ENCODE peak calls at places on chromosomes 6 and 20, in five cellular contexts. W is T-cell; P is CD4-positive, alpha-beta memory T cell; D is immature natural killer cell; I is RPMI8226. K is an unnamed sample.
A peak's percentile ranks its signal among the peaks of the same experiment; 100 is the strongest.

GRCh38 chr20:62816879-62817873 is at the start of gene COL9A3:
- DNase-seq in W (no peak), P (no peak), D (no peak), I (no peak), K (no peak)

GRCh38 chr6:11224966-11225463 is 7.5 kb downstream of the NEDD9 start:
- DNase-seq in W (no peak), P (no peak), D (peak; percentile 41), I (no peak), K (no peak)

GRCh38 chr6:40359808-40360207 is 227.4 kb downstream of the LRFN2 start:
- DNase-seq in W (no peak), P (no peak), D (no peak), I (no peak), K (peak; percentile 98)

GRCh38 chr6:134863763-134864510 is 86.0 kb downstream of the ALDH8A1 start:
- DNase-seq in W (no peak), P (no peak), D (no peak), I (no peak), K (no peak)

GRCh38 chr20:16970751-16971150 is 222.6 kb downstream of the OTOR start:
- DNase-seq in W (no peak), P (no peak), D (no peak), I (no peak), K (no peak)

GRCh38 chr20:37388831-37389230 is 42.9 kb downstream of the SRC start:
- DNase-seq in W (no peak), P (no peak), D (no peak), I (no peak), K (no peak)

GRCh38 chr20:10463622-10464021 is 28.5 kb downstream of the SLX4IP start:
- DNase-seq in W (no peak), P (no peak), D (no peak), I (no peak), K (no peak)

GRCh38 chr20:4726710-4727391 is 5.1 kb downstream of the PRND start:
- DNase-seq in W (peak; percentile 37), P (peak; percentile 54), D (peak; percentile 39), I (peak; percentile 69), K (no peak)

GRCh38 chr6:11722224-11722623 is 56.4 kb downstream of the ADTRP start:
- DNase-seq in W (no peak), P (no peak), D (no peak), I (no peak), K (no peak)

GRCh38 chr6:97626586-97627441 is 343.8 kb upstream of the MMS22L start:
- DNase-seq in W (no peak), P (no peak), D (no peak), I (peak; percentile 6), K (no peak)

GRCh38 chr20:9223296-9223695 is 154.4 kb downstream of the PLCB4 start:
- DNase-seq in W (no peak), P (no peak), D (no peak), I (peak; percentile 66), K (no peak)

GRCh38 chr6:113560908-113561307 is 296.2 kb upstream of the MARCKS start:
- DNase-seq in W (no peak), P (no peak), D (no peak), I (no peak), K (no peak)

GRCh38 chr6:41377071-41377470 is 41.7 kb downstream of the NCR2 start:
- DNase-seq in W (no peak), P (no peak), D (no peak), I (no peak), K (no peak)

GRCh38 chr6:121285041-121285440 is 49.2 kb downstream of the TBC1D32 start:
- DNase-seq in W (no peak), P (no peak), D (no peak), I (no peak), K (no peak)

GRCh38 chr20:1674361-1674760 is 16.8 kb upstream of the SIRPG start:
- DNase-seq in W (peak; percentile 16), P (peak; percentile 39), D (no peak), I (no peak), K (no peak)

GRCh38 chr6:125718109-125718508 is 31.3 kb upstream of the HEY2 start:
- DNase-seq in W (no peak), P (no peak), D (no peak), I (no peak), K (no peak)

GRCh38 chr6:110066091-110066490 is 88.0 kb downstream of the GPR6 start:
- DNase-seq in W (no peak), P (no peak), D (no peak), I (no peak), K (no peak)

GRCh38 chr6:5956939-5957338 is 49.8 kb downstream of the NRN1 start:
- DNase-seq in W (no peak), P (no peak), D (no peak), I (no peak), K (no peak)

GRCh38 chr6:30888472-30889137 is 4.3 kb downstream of the DDR1 start:
- DNase-seq in W (no peak), P (no peak), D (no peak), I (no peak), K (no peak)

GRCh38 chr6:42786525-42786985 is 4.7 kb downstream of the BICRAL start:
- DNase-seq in W (no peak), P (no peak), D (no peak), I (no peak), K (no peak)

GRCh38 chr6:169930799-169931198 is 179.4 kb downstream of the ERMARD start:
- DNase-seq in W (no peak), P (no peak), D (no peak), I (peak; percentile 9), K (no peak)

GRCh38 chr6:54586251-54586650 is 260.3 kb upstream of the FAM83B start:
- DNase-seq in W (no peak), P (no peak), D (no peak), I (no peak), K (no peak)

GRCh38 chr6:15265787-15266186 is 19.9 kb downstream of the JARID2 start:
- DNase-seq in W (no peak), P (no peak), D (no peak), I (no peak), K (no peak)

GRCh38 chr6:135281227-135281626 is 100.1 kb downstream of the MYB start:
- DNase-seq in W (no peak), P (no peak), D (no peak), I (no peak), K (no peak)

GRCh38 chr6:38508286-38508685 is 131.4 kb downstream of the BTBD9 start:
- DNase-seq in W (no peak), P (no peak), D (no peak), I (no peak), K (no peak)

GRCh38 chr20:47315339-47315662 is 41.2 kb downstream of the ZMYND8 start:
- DNase-seq in W (no peak), P (no peak), D (no peak), I (no peak), K (no peak)

GRCh38 chr6:13404115-13404891 is 76.0 kb upstream of the TBC1D7 start:
- DNase-seq in W (no peak), P (no peak), D (no peak), I (no peak), K (no peak)

GRCh38 chr20:61970357-61970756 is 95.3 kb downstream of the TAF4 start:
- DNase-seq in W (no peak), P (no peak), D (no peak), I (no peak), K (no peak)

GRCh38 chr20:58102744-58103516 is 125.5 kb downstream of the ANKRD60 start:
- DNase-seq in W (no peak), P (no peak), D (no peak), I (no peak), K (no peak)

GRCh38 chr6:33634203-33634727 is 13.1 kb downstream of the ITPR3 start:
- DNase-seq in W (no peak), P (no peak), D (no peak), I (no peak), K (no peak)

GRCh38 chr20:3432844-3433243 is 25.4 kb upstream of the DNAAF9 start:
- DNase-seq in W (no peak), P (no peak), D (no peak), I (no peak), K (no peak)

GRCh38 chr6:44269168-44269920 is 906 bp upstream of the TMEM151B start:
- DNase-seq in W (no peak), P (no peak), D (no peak), I (no peak), K (no peak)